ENCODE peak calls at places on chromosomes 1 and 21, in ten cellular contexts. U is Daoy; C is NCI-H1694 treated with DMSO at 0.1 percent for 48 hours; G is effector memory CD4-positive, alpha-beta T cell; T is activated effector memory CD4-positive, alpha-beta T cell treated with anti-CD3 and anti-CD28 coated beads, Interleukin-2, amount 50 U/mL, for 16 hours; Y is stimulated activated CD4-positive, alpha-beta T cell treated with anti-CD3 and anti-CD28 coated beads, Interleukin-4, amount 100 ng/mL, for 48 hours; X is GM12878; B is stimulated activated CD8-positive, alpha-beta memory T cell treated with anti-CD3 and anti-CD28 coated beads, Interleukin-2, amount 100 ng/mL, for 48 hours; F is HAP-1; I is amniotic epithelial cell. L is an unnamed sample.

GRCh38 chr1:232385221-232385620 is 244.7 kb downstream of the SIPA1L2 start:
- DNase-seq in U (peak), C (no peak), G (no peak), T (no peak), Y (no peak), X (no peak), B (no peak), F (no peak), I (peak), L (peak)

GRCh38 chr1:53602376-53602775 is 136.6 kb downstream of the GLIS1 start:
- DNase-seq in U (no peak), C (no peak), G (no peak), T (peak), Y (no peak), X (no peak), B (no peak), F (no peak), I (no peak), L (no peak)

GRCh38 chr1:230012093-230012393 is 55.0 kb upstream of the GALNT2 start:
- DNase-seq in U (no peak), C (no peak), G (no peak), T (no peak), Y (no peak), X (no peak), B (no peak), F (no peak), I (no peak), L (no peak)

GRCh38 chr21:31343680-31344480 is at the start of gene TIAM1:
- DNase-seq in U (peak), C (no peak), G (no peak), T (peak), Y (no peak), X (no peak), B (no peak), F (no peak), I (peak), L (peak)

GRCh38 chr1:23548704-23549143 is 10.6 kb downstream of the ID3 start:
- DNase-seq in U (no peak), C (no peak), G (no peak), T (no peak), Y (no peak), X (no peak), B (no peak), F (no peak), I (no peak), L (peak)

GRCh38 chr21:45385549-45386050 is 19.4 kb upstream of the COL18A1 start:
- DNase-seq in U (no peak), C (no peak), G (no peak), T (peak), Y (no peak), X (no peak), B (no peak), F (no peak), I (no peak), L (no peak)

GRCh38 chr1:59856725-59857338 is 42.1 kb downstream of the HOOK1 start:
- DNase-seq in U (no peak), C (no peak), G (no peak), T (no peak), Y (no peak), X (no peak), B (no peak), F (no peak), I (no peak), L (peak)

GRCh38 chr1:3668585-3669300 is 16.4 kb downstream of the TP73 start:
- DNase-seq in U (peak), C (no peak), G (no peak), T (no peak), Y (no peak), X (no peak), B (no peak), F (peak), I (no peak), L (peak)

GRCh38 chr1:59375321-59376220 is 78.7 kb downstream of the FGGY start:
- DNase-seq in U (peak), C (no peak), G (no peak), T (no peak), Y (no peak), X (no peak), B (no peak), F (no peak), I (peak), L (peak)

GRCh38 chr1:115838805-115839705 is 1.9 kb downstream of the NHLH2 start:
- DNase-seq in U (peak), C (peak), G (no peak), T (no peak), Y (no peak), X (no peak), B (no peak), F (peak), I (no peak), L (peak)

GRCh38 chr1:90220941-90221693 is 226.2 kb downstream of the ZNF326 start:
- DNase-seq in U (no peak), C (no peak), G (no peak), T (no peak), Y (no peak), X (no peak), B (no peak), F (no peak), I (no peak), L (no peak)

GRCh38 chr1:7752512-7753417 is 18.3 kb upstream of the VAMP3 start:
- DNase-seq in U (peak), C (peak), G (peak), T (peak), Y (peak), X (no peak), B (peak), F (peak), I (peak), L (peak)

GRCh38 chr21:44681861-44682579 is at the start of gene KRTAP12-1:
- DNase-seq in U (no peak), C (peak), G (no peak), T (peak), Y (no peak), X (no peak), B (no peak), F (no peak), I (no peak), L (no peak)

GRCh38 chr1:45348609-45348965 is 8.3 kb upstream of the MUTYH start:
- DNase-seq in U (no peak), C (no peak), G (no peak), T (no peak), Y (no peak), X (no peak), B (no peak), F (no peak), I (no peak), L (no peak)

GRCh38 chr1:75539230-75540116 is 71.4 kb downstream of the SLC44A5 start:
- DNase-seq in U (no peak), C (no peak), G (no peak), T (no peak), Y (no peak), X (no peak), B (no peak), F (no peak), I (no peak), L (peak)

GRCh38 chr1:221961532-221962292 is 219.8 kb upstream of the DUSP10 start:
- DNase-seq in U (peak), C (no peak), G (no peak), T (peak), Y (peak), X (peak), B (peak), F (no peak), I (peak), L (peak)

GRCh38 chr21:25934771-25935224 is 200.0 kb downstream of the GABPA start:
- DNase-seq in U (peak), C (no peak), G (no peak), T (no peak), Y (no peak), X (no peak), B (no peak), F (no peak), I (peak), L (peak)

GRCh38 chr1:214332950-214333798 is 52.2 kb downstream of the SMYD2 start:
- DNase-seq in U (peak), C (peak), G (no peak), T (peak), Y (peak), X (no peak), B (peak), F (peak), I (peak), L (peak)

GRCh38 chr1:218751208-218751948 is 406.2 kb downstream of the TGFB2 start:
- DNase-seq in U (no peak), C (no peak), G (no peak), T (no peak), Y (no peak), X (no peak), B (no peak), F (no peak), I (no peak), L (no peak)

GRCh38 chr1:20278692-20279130 is 12.0 kb upstream of the VWA5B1 start:
- DNase-seq in U (no peak), C (no peak), G (no peak), T (no peak), Y (no peak), X (no peak), B (no peak), F (no peak), I (no peak), L (no peak)

GRCh38 chr1:156146749-156147405 is 6.5 kb upstream of the SEMA4A start:
- DNase-seq in U (no peak), C (peak), G (no peak), T (no peak), Y (no peak), X (no peak), B (no peak), F (no peak), I (peak), L (no peak)

GRCh38 chr1:17135530-17135929 is 16.3 kb upstream of the PADI2 start:
- DNase-seq in U (no peak), C (no peak), G (no peak), T (no peak), Y (no peak), X (no peak), B (no peak), F (no peak), I (no peak), L (no peak)

GRCh38 chr1:7948950-7949349 is 8.3 kb upstream of the TNFRSF9 start:
- DNase-seq in U (peak), C (no peak), G (peak), T (peak), Y (no peak), X (no peak), B (no peak), F (no peak), I (peak), L (peak)